ENCODE peak calls at places on chromosomes 16 and 17, in nine cellular contexts. E is GM23338, I is AG04449, T is cardiac fibroblast, K is adrenal gland, O is GM12865, X is HFF-Myc, R is HFFc6, P is fibroblast of villous mesenchyme. Y is an unnamed sample.

GRCh38 chr17:42508426-42509164 is 27.4 kb upstream of the NAGLU start:
- DNase-seq in R (no peak), P (no peak), X (no peak), O (no peak), E (no peak), K (no peak), T (no peak), I (no peak), Y (no peak)

GRCh38 chr16:8859913-8860881 is 8.6 kb downstream of the CARHSP1 start:
- DNase-seq in X (no peak), O (no peak), R (no peak), E (no peak), P (peak; percentile 92), K (peak; percentile 92), I (no peak), T (peak; percentile 73), Y (peak; percentile 38)

GRCh38 chr16:685967-686366 is 1.8 kb upstream of the JMJD8 start:
- DNase-seq in R (peak; percentile 37), I (no peak), E (peak; percentile 61), K (peak; percentile 81), T (peak; percentile 51), P (peak; percentile 40), O (no peak), X (no peak), Y (no peak)

GRCh38 chr16:22413819-22414218 is 39.4 kb upstream of the CDR2 start:
- DNase-seq in R (no peak), P (no peak), I (no peak), K (no peak), X (no peak), T (no peak), O (no peak), E (no peak), Y (no peak)

GRCh38 chr16:69848635-69849545 is 86.8 kb downstream of the WWP2 start:
- DNase-seq in O (no peak), P (peak; percentile 66), I (peak; percentile 76), K (peak; percentile 97), E (no peak), T (peak; percentile 92), R (peak; percentile 86), X (peak; percentile 32), Y (peak; percentile 74)

GRCh38 chr16:30005341-30006094 is 5.3 kb downstream of the DOC2A start:
- DNase-seq in P (peak; percentile 48), X (no peak), K (peak; percentile 60), I (no peak), O (peak; percentile 53), E (peak; percentile 79), R (peak; percentile 27), T (peak; percentile 52), Y (no peak)

GRCh38 chr17:68972119-68972704 is 17.0 kb upstream of the ABCA8 start:
- DNase-seq in P (peak; percentile 55), O (peak; percentile 18), I (no peak), X (peak; percentile 20), E (peak; percentile 65), T (peak; percentile 61), K (no peak), R (peak; percentile 17), Y (no peak)

GRCh38 chr17:4853195-4853762 is 20.1 kb downstream of the MINK1 start:
- DNase-seq in R (no peak), O (peak; percentile 12), I (no peak), P (no peak), T (no peak), X (no peak), E (no peak), K (no peak), Y (no peak)

GRCh38 chr17:36999475-36999874 is 50.7 kb downstream of the AATF start:
- DNase-seq in P (no peak), T (no peak), E (no peak), K (no peak), O (no peak), X (no peak), R (no peak), I (no peak), Y (no peak)

GRCh38 chr16:90046971-90047713 is 27.9 kb upstream of the DBNDD1 start:
- DNase-seq in P (peak; percentile 62), R (peak; percentile 35), K (peak; percentile 84), I (no peak), O (no peak), T (peak; percentile 44), X (no peak), E (peak; percentile 45), Y (no peak)

DNA sequence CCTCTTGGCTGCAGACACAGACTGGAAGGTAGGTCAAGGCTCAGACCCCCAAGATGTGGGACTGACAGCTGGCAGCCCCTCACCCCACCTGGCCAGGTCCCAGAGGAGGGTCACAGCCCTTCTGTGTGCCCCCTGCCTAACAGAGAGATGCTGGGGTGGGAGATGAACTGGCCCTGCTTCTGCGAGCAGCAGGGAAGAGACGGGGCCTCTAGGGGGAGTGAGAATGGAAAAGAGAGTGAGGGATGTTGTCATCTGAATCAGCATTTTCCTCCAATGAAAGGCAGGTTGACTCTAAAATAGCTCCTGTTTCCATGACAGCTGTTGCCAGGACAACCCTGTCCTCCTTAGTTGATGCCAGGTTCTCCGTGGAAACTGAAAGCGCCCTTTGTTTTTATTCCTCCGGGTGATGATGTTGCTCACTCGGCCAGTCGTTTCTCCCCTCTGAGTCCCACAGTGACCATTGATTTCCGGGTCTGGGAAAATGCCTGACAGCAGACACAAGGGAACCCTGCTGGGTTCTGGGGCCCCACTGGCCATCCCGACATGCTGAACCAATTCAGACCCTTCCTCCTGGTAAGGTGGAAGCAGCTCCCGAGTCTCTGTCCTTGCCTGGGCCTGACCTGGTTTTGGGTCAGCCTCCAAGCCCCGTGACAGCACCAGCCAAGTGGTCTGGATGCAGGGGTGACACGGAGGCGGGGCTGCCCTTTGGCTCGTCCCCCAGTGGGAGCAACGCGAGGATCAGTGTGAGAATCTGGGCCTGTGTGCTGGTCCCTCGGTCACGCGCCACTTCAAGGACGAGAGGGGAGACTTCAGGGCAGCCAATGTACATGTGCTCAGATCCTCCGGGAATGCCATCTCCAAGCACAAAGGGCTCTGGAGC is 4.7 kb upstream of the NDRG4 start:
- DNase-seq in K (peak; percentile 98), P (peak; percentile 93), X (peak; percentile 91), I (peak; percentile 87), O (peak; percentile 92), T (peak; percentile 99), R (peak; percentile 99), E (peak; percentile 99), Y (peak; percentile 98)
- TF ChIP-seq CTCF in K (peak; percentile 65), P (peak; percentile 63), X (peak; percentile 74), I (peak; percentile 83), O (peak; percentile 56), T (peak; percentile 81), R (peak; percentile 80), E (peak; percentile 66), Y (peak; percentile 82)

DNA sequence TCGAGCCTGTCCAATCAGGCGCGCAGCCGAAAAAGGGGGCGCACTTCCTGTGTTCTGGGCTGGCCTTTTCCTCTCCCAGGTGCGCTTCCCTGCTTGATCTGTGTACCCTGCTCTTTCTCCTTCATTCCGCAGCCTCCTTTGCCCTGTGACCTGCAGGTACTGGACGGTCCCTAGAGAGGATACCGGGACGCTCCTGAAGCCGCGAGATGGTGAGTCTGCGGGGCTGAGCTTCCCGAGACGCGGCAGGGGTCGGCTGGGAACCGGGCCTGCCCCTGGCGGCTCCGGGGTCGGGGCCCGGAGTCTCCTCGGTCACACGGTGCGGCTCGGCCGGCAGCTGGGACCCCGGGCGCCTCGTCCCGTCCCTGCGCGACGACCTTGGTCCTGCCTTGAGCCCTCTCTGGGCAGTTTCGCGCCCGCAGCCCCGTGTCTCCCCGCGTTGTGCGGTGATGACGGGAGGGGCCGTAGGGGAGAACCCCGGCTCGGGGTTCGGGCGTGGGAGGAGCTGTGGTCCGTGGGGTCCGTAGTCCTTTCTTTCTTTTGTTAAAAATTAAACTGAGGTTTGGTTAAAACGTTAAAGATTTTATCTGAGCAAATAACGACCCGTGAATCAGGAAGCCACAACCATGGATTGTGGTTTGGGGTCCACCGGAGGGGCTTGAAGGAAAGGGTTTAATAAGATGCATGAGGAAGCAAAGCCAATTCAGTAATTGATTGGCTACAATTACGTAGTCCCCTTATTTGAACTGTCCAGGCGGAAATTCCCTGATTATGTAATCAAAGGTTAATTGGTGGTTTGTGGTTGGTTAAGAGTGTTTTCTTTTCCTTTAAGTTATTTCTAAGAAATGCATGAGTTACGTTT is 172.8 kb upstream of the ZNF267 start:
- DNase-seq in R (no peak), I (no peak), X (no peak), E (peak; percentile 97), T (peak; percentile 54), O (peak; percentile 92), P (peak; percentile 44), K (peak; percentile 95), Y (peak; percentile 68)
- TF ChIP-seq CTCF in R (peak; percentile 32), I (peak; percentile 21), X (no peak), E (no peak), T (no peak), O (no peak), P (peak; percentile 7), K (no peak), Y (peak; percentile 25)

GRCh38 chr17:200604-200985 is 19.1 kb upstream of the DOC2B start:
- DNase-seq in R (no peak), E (no peak), K (no peak), X (no peak), I (no peak), T (no peak), O (no peak), P (no peak), Y (no peak)
- TF ChIP-seq CTCF in R (no peak), E (no peak), K (no peak), X (no peak), I (no peak), T (no peak), O (no peak), P (no peak), Y (no peak)

GRCh38 chr16:50275428-50276127 is 9.2 kb downstream of the ADCY7 start:
- DNase-seq in K (no peak), P (no peak), R (no peak), X (no peak), T (no peak), E (no peak), I (no peak), O (no peak), Y (no peak)

GRCh38 chr16:50273888-50274770 is 7.8 kb downstream of the ADCY7 start:
- DNase-seq in O (peak; percentile 91), E (no peak), K (no peak), P (no peak), T (no peak), R (no peak), I (no peak), X (no peak), Y (no peak)

GRCh38 chr16:50273382-50273690 is 7.0 kb downstream of the ADCY7 start:
- DNase-seq in T (no peak), I (no peak), E (no peak), P (no peak), X (no peak), K (no peak), O (no peak), R (no peak), Y (no peak)

GRCh38 chr16:50276128-50276444 is 9.7 kb downstream of the ADCY7 start:
- DNase-seq in E (no peak), O (no peak), X (no peak), P (no peak), I (no peak), K (no peak), R (no peak), T (no peak), Y (no peak)

DNA sequence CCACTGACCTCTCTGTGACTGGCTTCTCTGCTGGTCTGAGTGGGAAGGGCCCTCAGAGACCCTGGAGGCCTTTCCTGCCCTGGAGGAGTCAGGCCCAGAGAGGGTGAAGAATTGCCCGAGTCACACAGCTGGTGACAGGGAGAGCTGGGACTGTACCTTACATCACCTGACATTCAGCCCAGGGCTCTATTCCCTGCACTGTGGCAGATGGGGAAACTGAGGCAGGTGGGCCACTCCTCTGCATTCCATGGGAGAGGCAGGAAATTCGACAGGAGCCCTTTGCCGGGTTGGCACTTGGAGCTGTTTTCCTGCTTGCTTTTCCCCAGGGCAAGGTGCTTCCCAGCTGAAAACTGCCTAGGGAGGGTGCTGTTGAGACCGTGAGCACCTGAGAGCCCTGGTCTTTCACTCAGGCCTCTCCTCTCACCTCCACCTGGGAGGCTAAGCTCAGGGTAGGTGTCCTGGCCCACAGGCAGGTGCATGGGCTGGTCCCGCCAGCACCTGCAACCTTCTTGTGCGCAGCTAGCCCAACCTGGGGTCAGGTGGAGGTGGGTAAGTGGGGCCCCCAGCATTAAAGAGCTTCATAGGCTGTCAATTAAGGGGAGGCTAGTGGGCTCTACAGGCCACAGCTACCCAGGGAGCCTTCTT is 8.5 kb downstream of the ADCY7 start:
- DNase-seq in X (no peak), R (no peak), P (no peak), E (no peak), K (no peak), T (no peak), I (no peak), O (no peak), Y (no peak)
- TF ChIP-seq CTCF in X (no peak), R (no peak), P (no peak), E (no peak), K (no peak), T (no peak), I (no peak), O (peak; percentile 9), Y (no peak)

Y was measured in astrocyte of the cerebellum.